ENCODE peak calls at places on chromosomes 1 and 21, in five cellular contexts. U is foreskin fibroblast, W is GM12878, D is retinal pigment epithelial cell, S is fibroblast of pulmonary artery. H is an unnamed sample.

GRCh38 chr1:208201241-208201640 is 42.9 kb downstream of the PLXNA2 start:
- DNase-seq in W (no peak), S (peak; percentile 94), U (peak; percentile 94), D (peak; percentile 96), H (no peak)

GRCh38 chr1:2645776-2646175 is 13.0 kb upstream of the MMEL1 start:
- DNase-seq in D (no peak), S (no peak), U (no peak), W (no peak), H (no peak)

GRCh38 chr1:25695066-25695990 is 78.7 kb downstream of the MAN1C1 start:
- DNase-seq in D (peak; percentile 97), S (peak; percentile 99), W (no peak), U (peak; percentile 97), H (peak; percentile 5)

GRCh38 chr1:182484531-182485257 is 34.7 kb downstream of the RGSL1 start:
- DNase-seq in D (no peak), W (peak; percentile 30), S (no peak), U (no peak), H (peak; percentile 40)

GRCh38 chr1:62810420-62811274 is 26.7 kb downstream of the ATG4C start:
- DNase-seq in U (no peak), D (no peak), S (no peak), W (peak; percentile 59), H (peak; percentile 44)

GRCh38 chr1:23529146-23530088 is 1.6 kb downstream of the E2F2 start:
- DNase-seq in W (no peak), S (no peak), D (no peak), U (no peak), H (no peak)

GRCh38 chr1:8679411-8679800 is 138.0 kb downstream of the RERE start:
- DNase-seq in U (no peak), S (peak; percentile 74), D (no peak), W (no peak), H (no peak)

GRCh38 chr1:170623171-170623570 is 40.8 kb upstream of the PRRX1 start:
- DNase-seq in W (no peak), D (no peak), U (peak; percentile 96), S (peak; percentile 85), H (no peak)

GRCh38 chr1:24085546-24085945 is 26.4 kb downstream of the MYOM3 start:
- DNase-seq in U (peak; percentile 71), S (no peak), W (no peak), D (no peak), H (no peak)

GRCh38 chr1:232893481-232894313 is 56.7 kb upstream of the NTPCR start:
- DNase-seq in S (no peak), D (no peak), U (no peak), W (no peak), H (no peak)

GRCh38 chr1:230401763-230402294 is 24.3 kb downstream of the PGBD5 start:
- DNase-seq in D (peak; percentile 76), U (no peak), S (peak; percentile 6), W (no peak), H (no peak)

GRCh38 chr1:58659516-58659915 is 40.3 kb downstream of the MYSM1 start:
- DNase-seq in U (no peak), W (no peak), D (no peak), S (no peak), H (no peak)

GRCh38 chr1:157994081-157994581 is 686 bp downstream of the KIRREL1 start:
- DNase-seq in U (no peak), D (no peak), S (no peak), W (no peak), H (no peak)

GRCh38 chr1:210062033-210062432 is 124.0 kb downstream of the SYT14 start:
- DNase-seq in D (no peak), U (no peak), W (no peak), S (no peak), H (no peak)

GRCh38 chr21:34797926-34798595 is 129.3 kb downstream of the CLIC6 start:
- DNase-seq in D (no peak), W (no peak), U (no peak), S (no peak), H (no peak)

GRCh38 chr1:32201011-32201855 is 838 bp downstream of the CCDC28B start:
- DNase-seq in U (peak; percentile 50), W (peak; percentile 50), D (no peak), S (peak; percentile 60), H (peak; percentile 80)

GRCh38 chr1:233387585-233387984 is 60.1 kb downstream of the MAP3K21 start:
- DNase-seq in S (no peak), U (no peak), W (no peak), D (no peak), H (no peak)

GRCh38 chr1:217614319-217614718 is 16.6 kb downstream of the GPATCH2 start:
- DNase-seq in W (no peak), S (no peak), U (no peak), D (no peak), H (no peak)

GRCh38 chr1:159823401-159823800 is 3.3 kb upstream of the SLAMF8 start:
- DNase-seq in U (no peak), S (no peak), D (no peak), W (no peak), H (no peak)

GRCh38 chr1:154713001-154713400 is 105.0 kb upstream of the ADAR start:
- DNase-seq in S (no peak), W (no peak), U (no peak), D (no peak), H (no peak)

GRCh38 chr1:218938259-218938658 is 235.4 kb upstream of the LYPLAL1 start:
- DNase-seq in S (peak; percentile 36), D (no peak), U (no peak), W (no peak), H (no peak)

GRCh38 chr1:7454052-7454815 is 316.9 kb upstream of the VAMP3 start:
- DNase-seq in W (no peak), U (no peak), D (no peak), S (peak; percentile 16), H (no peak)

GRCh38 chr1:22658385-22659163 is 5.5 kb downstream of the C1QB start:
- DNase-seq in W (no peak), S (no peak), U (no peak), D (no peak), H (no peak)

GRCh38 chr1:33683913-33684312 is 180.0 kb upstream of the HMGB4 start:
- DNase-seq in S (no peak), U (no peak), W (no peak), D (no peak), H (no peak)

GRCh38 chr1:57590978-57591377 is 167.1 kb upstream of the DAB1 start:
- DNase-seq in U (no peak), D (no peak), S (no peak), W (no peak), H (no peak)

GRCh38 chr21:24223625-24224024 is 1383.7 kb downstream of the MRPL39 start:
- DNase-seq in W (no peak), D (no peak), U (no peak), S (peak; percentile 7), H (no peak)

GRCh38 chr21:38433516-38433915 is 64.8 kb downstream of the ERG start:
- DNase-seq in S (no peak), W (no peak), D (no peak), U (no peak), H (no peak)

GRCh38 chr1:6969106-6969505 is 183.9 kb downstream of the CAMTA1 start:
- DNase-seq in W (no peak), S (no peak), D (no peak), U (no peak), H (no peak)

GRCh38 chr1:145912128-145912641 is 2.3 kb upstream of the ITGA10 start:
- DNase-seq in D (no peak), U (no peak), W (no peak), S (no peak), H (no peak)

GRCh38 chr1:164876717-164877116 is 317.7 kb downstream of the PBX1 start:
- DNase-seq in W (no peak), D (no peak), U (no peak), S (no peak), H (no peak)

GRCh38 chr1:93779540-93780121 is 98.0 kb upstream of the BCAR3 start:
- DNase-seq in S (peak; percentile 95), D (peak; percentile 56), W (no peak), U (peak; percentile 67), H (no peak)

GRCh38 chr1:170594227-170594626 is 62.3 kb downstream of the GORAB start:
- DNase-seq in U (no peak), S (no peak), W (no peak), D (no peak), H (no peak)

DNA sequence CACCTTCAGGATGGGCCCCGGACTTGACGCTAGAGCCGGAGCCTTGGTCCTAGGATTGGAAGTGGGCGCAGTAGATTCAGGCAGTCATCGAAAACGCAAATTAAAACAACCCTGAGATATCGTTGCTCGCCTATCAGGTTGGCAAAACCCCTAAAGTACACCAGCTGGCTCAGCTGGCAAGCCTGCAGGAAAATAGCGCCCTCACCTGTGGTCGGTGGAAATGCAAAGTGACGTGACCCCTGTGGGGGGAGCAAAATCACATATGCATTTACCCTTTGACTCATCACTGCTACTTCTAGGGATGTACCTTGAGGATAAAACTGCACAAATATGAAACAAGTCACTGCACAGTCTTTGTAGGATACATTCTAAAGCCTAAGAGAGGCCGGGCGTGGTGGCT is 170.3 kb upstream of the TMEM51 start:
- DNase-seq in D (no peak), S (no peak), U (no peak), W (no peak), H (no peak)
- TF ChIP-seq CTCF in D (peak; percentile 32), S (no peak), U (no peak), W (no peak), H (no peak)

GRCh38 chr1:115469703-115470476 is 131.8 kb upstream of the NGF start:
- DNase-seq in D (no peak), S (peak; percentile 61), W (no peak), U (no peak), H (peak; percentile 54)
- TF ChIP-seq CTCF in D (peak; percentile 99), S (peak; percentile 99), W (peak; percentile 81), U (peak; percentile 94), H (peak; percentile 73)

GRCh38 chr1:205270271-205270670 is 42.5 kb downstream of the TMCC2 start:
- DNase-seq in S (no peak), W (no peak), D (no peak), U (no peak), H (no peak)

GRCh38 chr1:205272541-205272940 is 44.8 kb downstream of the TMCC2 start:
- DNase-seq in W (no peak), S (no peak), D (no peak), U (no peak), H (no peak)

GRCh38 chr1:205270764-205271163 is 43.0 kb downstream of the TMCC2 start:
- DNase-seq in D (no peak), U (no peak), S (peak; percentile 34), W (no peak), H (no peak)

GRCh38 chr1:205271745-205272144 is 44.0 kb downstream of the TMCC2 start:
- DNase-seq in S (no peak), U (no peak), W (no peak), D (no peak), H (no peak)

DNA sequence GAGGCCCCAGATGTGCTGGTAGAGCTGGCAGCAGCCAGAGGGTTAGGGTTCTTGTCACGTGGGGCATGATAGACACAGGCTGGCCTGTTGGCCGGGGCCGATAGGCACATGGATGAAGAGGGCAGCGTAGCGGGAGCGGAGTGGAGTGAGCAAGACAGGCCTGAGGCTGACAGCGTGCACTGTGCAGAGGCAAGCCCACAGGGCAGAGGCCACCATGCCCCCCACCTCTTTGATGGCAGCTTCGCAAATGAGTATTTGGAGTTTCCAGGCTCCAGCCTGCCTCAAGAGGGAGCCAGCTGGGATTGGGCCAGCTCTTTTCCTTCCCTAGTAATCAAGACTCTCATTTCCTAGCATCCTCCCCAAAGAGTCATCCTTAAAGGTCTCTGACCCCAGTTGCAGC is 43.5 kb downstream of the TMCC2 start:
- DNase-seq in W (no peak), D (no peak), U (no peak), S (peak; percentile 51), H (no peak)
- TF ChIP-seq CTCF in W (no peak), D (peak; percentile 43), U (peak; percentile 22), S (peak; percentile 44), H (no peak)

GRCh38 chr1:82919828-82920227 is 1079.1 kb downstream of the TTLL7 start:
- DNase-seq in U (no peak), W (no peak), D (no peak), S (peak; percentile 45), H (no peak)
- TF ChIP-seq CTCF in U (no peak), W (no peak), D (no peak), S (no peak), H (no peak)